ENCODE peak calls at places on chromosome 9, in four cellular contexts. R is hepatocyte, X is left lung, M is HFFc6. Z is an unnamed sample.

GRCh38 chr9:4489919-4490704 is at the start of gene SLC1A1:
- DNase-seq in X (peak), M (no peak), R (peak), Z (no peak)

GRCh38 chr9:14846871-14847311 is 63.3 kb downstream of the FREM1 start:
- DNase-seq in M (peak), R (peak), X (peak), Z (no peak)

GRCh38 chr9:36826581-36826980 is 207.5 kb downstream of the PAX5 start:
- DNase-seq in X (no peak), M (no peak), R (no peak), Z (no peak)

GRCh38 chr9:3517377-3518048 is 8.3 kb downstream of the RFX3 start:
- DNase-seq in R (no peak), M (no peak), X (no peak), Z (no peak)

GRCh38 chr9:69469136-69469535 is 144.1 kb downstream of the ENTREP1 start:
- DNase-seq in X (no peak), R (no peak), M (no peak), Z (no peak)

GRCh38 chr9:125829743-125830142 is 82.6 kb downstream of the PBX3 start:
- DNase-seq in X (no peak), M (no peak), R (no peak), Z (peak)

GRCh38 chr9:18014556-18014955 is 435.7 kb downstream of the SH3GL2 start:
- DNase-seq in R (peak), M (no peak), X (no peak), Z (no peak)

GRCh38 chr9:125888220-125888619 is 141.0 kb downstream of the PBX3 start:
- DNase-seq in R (no peak), X (no peak), M (no peak), Z (no peak)

GRCh38 chr9:114836769-114837168 is 30.9 kb upstream of the TNFSF15 start:
- DNase-seq in R (no peak), X (no peak), M (no peak), Z (no peak)

GRCh38 chr9:1458503-1458902 is 408.3 kb downstream of the DMRT2 start:
- DNase-seq in M (peak), R (no peak), X (no peak), Z (no peak)

GRCh38 chr9:134642385-134643181 is 980 bp downstream of the COL5A1 start:
- DNase-seq in R (peak), M (peak), X (peak), Z (no peak)

GRCh38 chr9:21800931-21801682 is 1.3 kb upstream of the MTAP start:
- DNase-seq in X (no peak), M (no peak), R (no peak), Z (no peak)

GRCh38 chr9:18767141-18767540 is 265.9 kb downstream of the SAXO1 start:
- DNase-seq in M (no peak), X (no peak), R (no peak), Z (no peak)

GRCh38 chr9:33737811-33738606 is 57.4 kb upstream of the PRSS3 start:
- DNase-seq in R (peak), M (peak), X (no peak), Z (no peak)

GRCh38 chr9:20384642-20385041 is 237.7 kb downstream of the MLLT3 start:
- DNase-seq in M (no peak), X (no peak), R (no peak), Z (no peak)

GRCh38 chr9:69919461-69920061 is 98.9 kb downstream of the CFAP95 start:
- DNase-seq in X (no peak), M (peak), R (peak), Z (no peak)

GRCh38 chr9:37997636-37998374 is 71.2 kb downstream of the SHB start:
- DNase-seq in M (peak), R (peak), X (no peak), Z (no peak)

GRCh38 chr9:121885345-121885901 is 207.7 kb downstream of the TTLL11 start:
- DNase-seq in R (no peak), M (peak), X (no peak), Z (no peak)

GRCh38 chr9:8784813-8785212 is 985.2 kb upstream of the DMAC1 start:
- DNase-seq in R (no peak), M (no peak), X (no peak), Z (no peak)

GRCh38 chr9:127877566-127877998 is at the start of gene AK1:
- DNase-seq in R (peak), M (peak), X (peak), Z (no peak)

GRCh38 chr9:72753261-72753893 is 199.5 kb downstream of the ALDH1A1 start:
- DNase-seq in X (no peak), R (peak), M (peak), Z (no peak)

GRCh38 chr9:88567870-88568269 is 32.9 kb downstream of the NXNL2 start:
- DNase-seq in M (no peak), R (no peak), X (no peak), Z (no peak)

GRCh38 chr9:38428062-38428461 is 3.8 kb upstream of the IGFBPL1 start:
- DNase-seq in X (no peak), M (no peak), R (no peak), Z (no peak)

GRCh38 chr9:86142973-86143372 is 43.6 kb upstream of the GOLM1 start:
- DNase-seq in M (no peak), X (no peak), R (no peak), Z (no peak)

GRCh38 chr9:87834357-87834756 is 48.3 kb upstream of the SPATA31E1 start:
- DNase-seq in X (no peak), M (no peak), R (peak), Z (no peak)

GRCh38 chr9:37036237-37037136 is 2.4 kb upstream of the PAX5 start:
- DNase-seq in X (no peak), M (no peak), R (peak), Z (no peak)

GRCh38 chr9:28031521-28032177 is 458.4 kb upstream of the C9orf72 start:
- DNase-seq in X (no peak), R (no peak), M (no peak), Z (no peak)

GRCh38 chr9:73423891-73424290 is 272.2 kb downstream of the ANXA1 start:
- DNase-seq in X (no peak), R (no peak), M (no peak), Z (no peak)

GRCh38 chr9:116383956-116384355 is 230.4 kb downstream of the PAPPA start:
- DNase-seq in X (no peak), R (no peak), M (no peak), Z (no peak)

GRCh38 chr9:88458716-88459115 is 70.5 kb downstream of the SPIN1 start:
- DNase-seq in X (no peak), R (no peak), M (peak), Z (no peak)

GRCh38 chr9:109409998-109410397 is 88.1 kb downstream of the PTPN3 start:
- DNase-seq in M (no peak), R (peak), X (no peak), Z (no peak)
- TF ChIP-seq CTCF in M (peak), R (no peak), X (no peak), Z (no peak)

GRCh38 chr9:12699529-12699928 is 6.3 kb downstream of the TYRP1 start:
- DNase-seq in R (no peak), M (peak), X (no peak), Z (no peak)

GRCh38 chr9:12703996-12704395 is 10.8 kb downstream of the TYRP1 start:
- DNase-seq in R (no peak), X (no peak), M (no peak), Z (no peak)

GRCh38 chr9:12705738-12706391 is 12.7 kb downstream of the TYRP1 start:
- DNase-seq in M (no peak), R (no peak), X (no peak), Z (no peak)

GRCh38 chr9:12698986-12699385 is 5.8 kb downstream of the TYRP1 start:
- DNase-seq in X (no peak), R (peak), M (no peak), Z (no peak)

DNA sequence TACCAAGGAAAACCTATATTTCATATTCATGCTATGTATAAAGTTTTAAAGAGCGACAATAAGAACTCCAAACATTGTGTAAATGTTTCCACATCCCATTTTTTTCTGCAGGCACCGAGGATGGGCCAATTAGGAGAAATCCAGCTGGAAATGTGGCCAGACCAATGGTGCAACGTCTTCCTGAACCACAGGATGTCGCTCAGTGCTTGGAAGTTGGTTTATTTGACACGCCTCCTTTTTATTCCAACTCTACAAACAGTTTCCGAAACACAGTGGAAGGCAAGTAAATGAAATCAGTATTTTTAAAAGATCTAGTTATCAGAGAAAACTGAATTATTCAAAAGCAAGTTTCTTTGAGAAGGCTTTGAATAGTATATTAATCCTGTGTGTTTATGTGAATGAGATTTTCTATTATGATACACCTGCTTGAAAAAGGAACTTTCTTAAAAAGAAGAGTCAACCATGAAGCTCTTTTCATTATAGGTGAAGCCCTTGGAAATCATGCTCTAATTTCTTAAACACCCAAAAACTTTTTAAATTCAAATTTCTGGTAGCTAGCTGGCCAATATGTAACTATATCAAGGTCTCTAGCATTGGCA is 9.1 kb downstream of the TYRP1 start:
- DNase-seq in R (peak), X (peak), M (peak), Z (no peak)
- TF ChIP-seq CTCF in R (peak), X (peak), M (peak), Z (no peak)

DNA sequence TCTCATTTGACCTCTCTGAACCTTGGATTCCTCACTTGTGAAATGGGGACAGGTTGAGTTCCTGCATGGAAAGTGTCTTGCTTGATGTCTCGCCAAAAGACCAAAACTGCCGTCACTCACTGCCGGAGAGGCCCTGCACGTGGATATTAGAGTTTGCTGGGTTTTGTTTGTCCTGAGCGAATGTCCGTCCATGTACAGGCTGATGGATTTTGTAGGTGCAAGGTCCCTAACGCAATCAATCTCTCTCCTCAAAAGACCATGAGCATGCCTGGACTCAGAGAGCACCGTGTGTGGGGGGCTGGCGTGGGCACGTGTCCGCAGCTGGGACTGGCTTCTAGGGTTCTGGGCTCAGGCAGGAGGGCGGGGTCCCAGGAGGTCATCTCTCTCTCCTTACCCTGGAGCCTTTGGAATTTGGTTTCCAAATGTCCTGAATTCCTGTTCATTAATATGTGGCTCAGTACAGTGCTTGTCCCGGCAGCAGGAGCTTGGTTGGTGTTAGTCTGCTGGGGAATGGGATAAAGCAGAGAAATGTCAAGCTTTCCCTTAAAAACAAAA is 146.0 kb upstream of the IER5L start:
- DNase-seq in R (no peak), M (no peak), X (peak), Z (no peak)
- TF ChIP-seq CTCF in R (no peak), M (no peak), X (no peak), Z (no peak)

GRCh38 chr9:214488-215448 is at the start of gene DOCK8:
- DNase-seq in R (peak), X (peak), M (no peak), Z (peak)
- TF ChIP-seq CTCF in R (peak), X (peak), M (no peak), Z (peak)

GRCh38 chr9:91948061-91948422 is 2.0 kb downstream of the ROR2 start:
- DNase-seq in R (peak), M (no peak), X (no peak), Z (no peak)

GRCh38 chr9:91949946-91950664 is at the start of gene ROR2:
- DNase-seq in X (peak), M (no peak), R (peak), Z (no peak)

GRCh38 chr9:91946825-91947224 is 3.2 kb downstream of the ROR2 start:
- DNase-seq in X (no peak), M (no peak), R (no peak), Z (no peak)

GRCh38 chr9:91948423-91949292 is 1.4 kb downstream of the ROR2 start:
- DNase-seq in X (no peak), M (peak), R (peak), Z (no peak)

DNA sequence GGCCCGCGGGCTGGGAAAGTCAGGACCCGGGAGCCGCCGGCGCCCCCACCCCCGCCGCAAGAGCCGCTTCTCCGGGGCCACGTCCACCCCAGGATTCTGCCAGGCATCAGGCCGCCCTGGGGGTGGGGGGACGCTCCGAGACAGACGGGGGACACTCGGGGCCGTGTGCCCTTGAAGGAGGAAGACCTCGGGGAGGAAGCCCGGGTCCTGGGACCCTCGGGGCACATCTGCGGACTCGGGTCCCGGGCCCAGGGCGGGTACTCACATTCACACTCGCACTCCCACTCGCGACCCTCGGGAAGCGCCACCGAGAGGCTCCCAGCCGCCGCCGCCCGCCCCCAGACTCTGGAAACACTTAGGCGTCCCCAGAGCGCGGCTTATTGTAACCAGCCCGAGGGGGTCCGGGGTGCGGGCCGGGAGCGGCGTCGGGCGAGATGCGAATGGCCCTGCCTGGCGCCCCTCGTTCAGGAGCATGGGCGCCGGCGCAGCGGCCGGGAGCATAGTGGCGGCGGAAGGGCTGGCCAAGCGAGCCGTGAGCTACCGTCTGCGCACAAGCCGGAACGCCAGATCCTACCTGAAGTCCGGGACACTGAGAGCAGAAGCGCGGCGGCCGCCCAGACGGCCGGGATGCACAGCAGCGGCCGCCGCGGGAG is 609 bp downstream of the ROR2 start:
- DNase-seq in X (no peak), R (peak), M (no peak), Z (no peak)
- TF ChIP-seq CTCF in X (no peak), R (no peak), M (no peak), Z (no peak)

GRCh38 chr9:131613921-131614320 is 68.6 kb downstream of the PRRT1B start:
- DNase-seq in R (no peak), X (no peak), M (no peak), Z (no peak)

GRCh38 chr9:131611586-131611985 is 66.3 kb downstream of the PRRT1B start:
- DNase-seq in R (no peak), M (no peak), X (no peak), Z (no peak)

GRCh38 chr9:131614340-131614739 is 69.0 kb downstream of the PRRT1B start:
- DNase-seq in M (no peak), X (no peak), R (no peak), Z (no peak)

GRCh38 chr9:131613346-131613745 is 68.0 kb downstream of the PRRT1B start:
- DNase-seq in X (no peak), R (no peak), M (no peak), Z (no peak)

GRCh38 chr9:131612851-131613250 is 67.5 kb downstream of the PRRT1B start:
- DNase-seq in R (no peak), X (no peak), M (no peak), Z (no peak)
- TF ChIP-seq CTCF in R (no peak), X (no peak), M (no peak), Z (no peak)

DNA sequence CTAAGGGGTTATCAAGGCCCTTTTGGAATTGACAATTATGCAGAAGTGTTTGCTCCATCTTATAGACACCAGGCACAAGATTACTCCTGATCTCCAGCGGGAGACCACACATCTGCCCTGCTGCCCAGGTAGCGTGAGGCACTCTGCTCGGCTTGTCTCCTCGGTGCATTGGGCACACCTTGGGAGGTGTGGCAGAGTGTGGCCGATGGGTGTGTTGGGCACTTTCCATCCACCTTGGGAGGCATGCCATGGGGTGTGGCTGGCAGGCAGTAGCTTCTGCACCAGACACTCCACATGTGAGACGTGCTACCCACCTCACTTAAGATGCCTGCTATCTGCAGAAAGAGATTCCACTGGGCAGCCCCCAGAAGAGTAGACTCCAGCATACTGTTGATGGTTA is 54.1 kb downstream of the GADD45G start:
- DNase-seq in M (no peak), X (no peak), R (no peak), Z (no peak)
- TF ChIP-seq CTCF in M (no peak), X (no peak), R (no peak), Z (no peak)

GRCh38 chr9:136564379-136564988 is 18.6 kb upstream of the NOTCH1 start:
- DNase-seq in R (no peak), M (peak), X (peak), Z (peak)
- TF ChIP-seq CTCF in R (no peak), M (peak), X (no peak), Z (peak)

GRCh38 chr9:76394023-76394895 is at the start of gene RFK:
- DNase-seq in X (peak), R (peak), M (peak), Z (peak)
- TF ChIP-seq CTCF in X (no peak), R (peak), M (peak), Z (peak)

GRCh38 chr9:124038790-124039633 is 27.4 kb downstream of the LHX2 start:
- DNase-seq in R (no peak), M (no peak), X (no peak), Z (no peak)
- TF ChIP-seq CTCF in R (no peak), M (peak), X (no peak), Z (no peak)

Z was measured in CD14-positive monocyte.